ENCODE peak calls at places on chromosomes 13 and 19, in six cellular contexts. X is GM12878, W is IMR-90, J is lung, R is fibroblast of lung, O is mesendoderm. U is an unnamed sample. For H3K4me1, the result is how much of the 10 kb centered on the place peaks cover.

GRCh38 chr19:39409207-39409885 is 2.7 kb downstream of the ZFP36 start:
- DNase-seq in O (peak), J (peak), R (peak), X (no peak), W (peak), U (peak)

GRCh38 chr19:7897289-7897688 is 6.4 kb upstream of the MAP2K7 start:
- DNase-seq in X (no peak), R (no peak), O (no peak), J (no peak), W (no peak), U (peak)

GRCh38 chr19:45439569-45440258 is 16.0 kb upstream of the ERCC1 start:
- DNase-seq in R (peak), W (peak), O (peak), J (peak), X (no peak), U (peak)

GRCh38 chr13:33087091-33087490 is 70.9 kb downstream of the KL start:
- DNase-seq in R (peak), X (no peak), J (no peak), W (no peak), O (no peak), U (no peak)

GRCh38 chr13:111518161-111518791 is 197.8 kb downstream of the TEX29 start:
- DNase-seq in X (no peak), W (no peak), O (peak), R (no peak), J (no peak), U (peak)

GRCh38 chr19:1245884-1246816 is 2.2 kb upstream of the MIDN start:
- DNase-seq in W (no peak), X (no peak), R (no peak), J (no peak), O (no peak), U (peak)

GRCh38 chr19:50008532-50008931 is 16.6 kb downstream of the VRK3 start:
- DNase-seq in X (no peak), R (no peak), W (no peak), O (peak), J (no peak), U (no peak)

GRCh38 chr13:110206170-110206569 is 100.8 kb downstream of the COL4A1 start:
- DNase-seq in X (no peak), W (no peak), O (no peak), J (no peak), R (no peak), U (no peak)

GRCh38 chr19:3723883-3724282 is 15.7 kb downstream of the TJP3 start:
- DNase-seq in W (no peak), O (no peak), X (no peak), R (no peak), J (no peak), U (no peak)

GRCh38 chr13:48909088-48909389 is 66.7 kb upstream of the FNDC3A start:
- DNase-seq in O (no peak), J (no peak), X (no peak), W (no peak), R (no peak), U (peak)

GRCh38 chr13:51729853-51730553 is 74.0 kb downstream of the DHRS12 start:
- DNase-seq in J (no peak), R (peak), O (peak), X (no peak), W (peak), U (no peak)

GRCh38 chr19:16969127-16969526 is 57.5 kb downstream of the CPAMD8 start:
- DNase-seq in X (no peak), J (no peak), R (no peak), W (no peak), O (peak), U (no peak)

GRCh38 chr19:8391274-8392016 is 1.3 kb downstream of the RAB11B start:
- DNase-seq in J (no peak), R (no peak), X (no peak), O (no peak), W (no peak), U (peak)

GRCh38 chr19:31054430-31054829 is 294.8 kb downstream of the TSHZ3 start:
- DNase-seq in X (no peak), R (peak), O (peak), W (peak), J (no peak), U (no peak)

GRCh38 chr13:114067381-114067885 is 65.0 kb downstream of the RASA3 start:
- DNase-seq in X (peak), O (no peak), W (peak), R (peak), J (no peak), U (peak)

GRCh38 chr19:50552540-50552939 is 15.7 kb downstream of the LRRC4B start:
- DNase-seq in W (no peak), O (no peak), R (no peak), X (no peak), J (no peak), U (no peak)

GRCh38 chr19:6045108-6045507 is 65.2 kb downstream of the RFX2 start:
- DNase-seq in R (no peak), X (no peak), J (peak), O (no peak), W (no peak), U (no peak)

GRCh38 chr19:7605490-7606222 is 10.0 kb downstream of the CAMSAP3 start:
- DNase-seq in R (no peak), O (peak), J (no peak), X (peak), W (no peak), U (no peak)

GRCh38 chr19:20365146-20365545 is 198.1 kb downstream of the ZNF486 start:
- DNase-seq in X (no peak), R (no peak), O (no peak), W (no peak), J (no peak), U (no peak)

GRCh38 chr13:29490561-29490960 is 104.9 kb downstream of the SLC7A1 start:
- DNase-seq in X (no peak), W (no peak), R (no peak), J (no peak), O (no peak), U (no peak)

GRCh38 chr19:50835103-50835784 is 1.9 kb upstream of the KLK15 start:
- DNase-seq in R (peak), O (no peak), J (no peak), X (no peak), W (no peak), U (no peak)

GRCh38 chr19:35613574-35613973 is 1.0 kb downstream of the HAUS5 start:
- DNase-seq in O (no peak), R (no peak), W (no peak), X (no peak), J (no peak), U (no peak)

GRCh38 chr13:101915755-101916107 is 463.3 kb downstream of the ITGBL1 start:
- DNase-seq in R (no peak), W (no peak), J (no peak), X (no peak), O (no peak), U (no peak)

GRCh38 chr13:94716016-94716415 is 3.7 kb upstream of the SOX21 start:
- DNase-seq in J (no peak), R (no peak), W (no peak), X (no peak), O (no peak), U (no peak)

GRCh38 chr13:23025848-23026608 is 154.8 kb upstream of the SGCG start:
- DNase-seq in O (peak), W (no peak), R (no peak), X (no peak), J (no peak), U (no peak)

GRCh38 chr13:112888238-112889111 is 80.5 kb upstream of the MCF2L start:
- DNase-seq in W (no peak), O (no peak), X (no peak), J (no peak), R (no peak), U (peak)

GRCh38 chr19:45848922-45849321 is 14.0 kb downstream of the SYMPK start:
- DNase-seq in R (no peak), J (no peak), O (peak), W (no peak), X (no peak), U (no peak)

GRCh38 chr19:18437481-18438330 is at the start of gene ISYNA1:
- DNase-seq in R (peak), O (peak), X (no peak), W (peak), J (no peak), U (no peak)

GRCh38 chr19:2716275-2716650 is 4.9 kb downstream of the DIRAS1 start:
- DNase-seq in X (no peak), W (no peak), O (no peak), R (no peak), J (no peak), U (no peak)

GRCh38 chr19:46979770-46980105 is 39.9 kb upstream of the NPAS1 start:
- DNase-seq in X (no peak), O (peak), R (no peak), J (no peak), W (no peak), U (no peak)

GRCh38 chr19:11387154-11388034 is 3.3 kb upstream of the EPOR start:
- DNase-seq in X (no peak), O (no peak), R (no peak), J (no peak), W (no peak), U (no peak)

GRCh38 chr13:73039201-73040108 is 19.4 kb upstream of the KLF5 start:
- DNase-seq in W (no peak), J (no peak), X (no peak), O (peak), R (no peak), U (no peak)

GRCh38 chr19:30381366-30381765 is 9.2 kb downstream of the ZNF536 start:
- DNase-seq in X (no peak), J (no peak), W (no peak), R (no peak), O (no peak), U (no peak)

GRCh38 chr13:110444226-110444653 is 117.3 kb downstream of the RAB20 start:
- DNase-seq in R (peak), J (no peak), W (peak), O (no peak), X (no peak), U (no peak)

DNA sequence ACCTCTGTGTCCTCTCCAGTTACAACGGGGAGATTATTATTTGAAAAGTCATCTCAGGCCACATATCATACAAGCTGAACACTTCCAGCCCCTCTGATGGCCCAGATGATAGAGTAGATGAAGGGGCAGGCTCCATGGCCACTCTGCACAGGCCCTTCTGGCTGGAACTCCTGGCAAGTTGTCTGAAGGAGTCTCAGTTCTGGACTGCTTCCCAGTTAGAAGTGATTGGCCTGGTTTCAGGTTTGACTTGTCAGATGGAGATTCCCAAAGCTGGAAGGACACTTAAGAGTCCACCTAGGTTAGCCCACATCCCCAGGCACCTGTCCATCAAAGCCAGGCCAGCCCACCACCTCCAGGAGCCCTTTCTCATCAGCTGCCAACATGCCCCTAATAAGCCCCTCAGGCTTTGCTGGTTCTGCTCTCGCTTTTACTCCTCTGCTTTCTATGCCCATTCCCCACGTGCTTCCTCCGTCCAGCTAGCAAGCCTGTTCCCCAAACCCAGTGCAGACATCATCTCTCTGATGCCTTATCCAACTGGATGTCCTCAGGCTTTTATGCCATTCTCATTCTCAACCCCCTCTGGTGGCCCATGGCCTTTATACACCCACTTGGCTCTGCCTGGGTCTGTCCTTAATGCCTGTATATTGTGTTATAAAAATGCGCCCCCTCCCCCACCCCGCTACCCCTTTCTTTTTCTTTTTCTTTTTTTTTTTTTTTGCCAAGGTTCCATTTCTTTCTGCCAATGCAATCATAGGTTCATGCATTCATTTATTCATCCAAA is 56.5 kb downstream of the HSPH1 start:
- DNase-seq in W (peak), X (no peak), R (peak), J (peak), O (peak), U (no peak)
- H3K27ac ChIP-seq in W (no peak), X (no peak), R (no peak), J (no peak), O (no peak), U (no peak)

GRCh38 chr19:42246143-42246868 is 3.9 kb upstream of the GSK3A start:
- DNase-seq in W (peak), X (no peak), O (peak), J (peak), R (peak), U (peak)
- H3K4me1 ChIP-seq in W (under half), X (under half), O (under half), J (under half), R (under half), U (under half)

GRCh38 chr13:25177012-25177411 is 4.9 kb upstream of the AMER2 start:
- DNase-seq in X (no peak), W (no peak), J (no peak), R (no peak), O (no peak), U (no peak)

GRCh38 chr13:25177636-25178035 is 5.5 kb upstream of the AMER2 start:
- DNase-seq in O (no peak), J (no peak), R (no peak), W (no peak), X (no peak), U (no peak)

GRCh38 chr13:25175026-25175425 is 2.9 kb upstream of the AMER2 start:
- DNase-seq in W (no peak), J (no peak), X (no peak), O (no peak), R (no peak), U (no peak)

GRCh38 chr13:25174304-25174703 is 2.2 kb upstream of the AMER2 start:
- DNase-seq in X (no peak), J (no peak), O (no peak), R (no peak), W (no peak), U (no peak)

DNA sequence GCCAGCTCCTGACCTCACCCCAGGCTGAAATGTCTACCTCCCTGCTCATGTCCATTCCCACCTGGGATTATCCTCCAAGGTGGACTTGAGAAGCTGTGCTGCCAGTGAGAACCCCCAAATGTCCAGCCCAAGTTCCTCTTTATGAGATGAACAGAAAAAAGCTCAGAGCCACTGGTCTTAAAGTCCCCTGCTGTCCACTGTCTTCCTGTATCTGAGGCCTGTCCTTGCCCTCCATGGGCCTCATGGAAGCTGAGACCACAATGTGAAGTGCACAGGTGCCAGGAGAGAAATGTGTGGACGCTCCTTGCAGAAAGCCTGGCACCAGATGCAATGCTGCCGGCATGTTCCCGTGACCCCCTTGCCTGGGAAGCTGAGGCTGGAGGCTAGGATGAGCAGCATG is 3.3 kb upstream of the AMER2 start:
- DNase-seq in O (no peak), W (no peak), X (no peak), R (no peak), J (no peak), U (no peak)
- H3K27ac ChIP-seq in O (no peak), W (no peak), X (no peak), R (no peak), J (no peak), U (no peak)

GRCh38 chr13:45335397-45336024 is 5.5 kb downstream of the TPT1 start:
- DNase-seq in O (no peak), R (no peak), W (no peak), J (no peak), X (no peak), U (no peak)
- H3K4me1 ChIP-seq in O (under half), R (under half), W (under half), J (under half), X (under half), U (under half)